ENCODE peak calls at places on chromosomes 3 and 15, in seven cellular contexts. P is NCI-H2227 treated with DMSO at 0.1 percent for 48 hours, Z is PC-3, B is activated gamma-delta T cell treated with Interleukin-2 at 50 U/mL for 16 hours, U is fibroblast of mammary gland, G is upper lobe of left lung, L is neural crest cell. H is an unnamed sample.

GRCh38 chr3:122893282-122893681 is 98.4 kb downstream of the SLC49A4 start:
- DNase-seq in U (no peak), P (no peak), G (no peak), L (no peak), B (no peak), Z (peak; percentile 89), H (no peak)

GRCh38 chr3:39343760-39344159 is 14.3 kb downstream of the CCR8 start:
- DNase-seq in U (no peak), L (no peak), B (no peak), P (no peak), G (no peak), Z (no peak), H (no peak)

GRCh38 chr3:23712656-23713559 is 92.8 kb upstream of the UBE2E1 start:
- DNase-seq in U (peak; percentile 92), G (peak; percentile 68), B (no peak), Z (peak; percentile 82), L (no peak), P (peak; percentile 35), H (no peak)

GRCh38 chr3:48088749-48089466 is 72.7 kb upstream of the MAP4 start:
- DNase-seq in G (peak; percentile 97), L (peak; percentile 89), B (peak; percentile 91), P (peak; percentile 91), U (peak; percentile 93), Z (peak; percentile 98), H (peak; percentile 95)

GRCh38 chr15:80572337-80572736 is 122.8 kb upstream of the ABHD17C start:
- DNase-seq in Z (no peak), L (no peak), U (no peak), G (peak; percentile 6), P (no peak), B (no peak), H (no peak)

GRCh38 chr15:83207622-83208356 is at the start of gene HDGFL3:
- DNase-seq in G (peak; percentile 32), B (peak; percentile 27), P (peak; percentile 57), Z (peak; percentile 59), L (peak; percentile 60), U (peak; percentile 38), H (peak; percentile 60)

GRCh38 chr3:160605315-160605714 is 39.9 kb upstream of the KPNA4 start:
- DNase-seq in P (no peak), B (no peak), Z (no peak), L (no peak), G (no peak), U (no peak), H (no peak)

GRCh38 chr15:58357529-58358476 is 74.0 kb upstream of the LIPC start:
- DNase-seq in P (no peak), L (no peak), B (no peak), G (no peak), Z (no peak), U (peak; percentile 27), H (peak; percentile 43)

GRCh38 chr15:22778796-22779195 is 7.6 kb upstream of the NIPA1 start:
- DNase-seq in Z (no peak), L (no peak), P (no peak), U (no peak), G (no peak), B (no peak), H (no peak)